ENCODE peak calls at places on chromosome 11, in five cellular contexts. Y is HFF-Myc, H is AG04450, O is neural progenitor cell, K is stomach. U is an unnamed sample.

GRCh38 chr11:73218830-73219215 is 742 bp downstream of the P2RY2 start:
- DNase-seq in Y (no peak), H (no peak), O (peak; percentile 53), K (no peak), U (no peak)

GRCh38 chr11:78742430-78742829 is 167.8 kb upstream of the NARS2 start:
- DNase-seq in Y (no peak), H (no peak), O (no peak), K (peak; percentile 92), U (peak; percentile 4)

GRCh38 chr11:26297179-26297970 is 34.6 kb upstream of the ANO3 start:
- DNase-seq in Y (no peak), H (peak; percentile 39), O (peak; percentile 65), K (no peak), U (peak; percentile 80)

GRCh38 chr11:215581-216037 is 8.1 kb downstream of the RIC8A start:
- DNase-seq in Y (no peak), H (no peak), O (no peak), K (peak; percentile 18), U (no peak)

GRCh38 chr11:1162498-1163311 is 5.0 kb downstream of the MUC5AC start:
- DNase-seq in Y (no peak), H (no peak), O (no peak), K (peak; percentile 25), U (no peak)

GRCh38 chr11:35919244-35919643 is 24.6 kb upstream of the LDLRAD3 start:
- DNase-seq in Y (no peak), H (no peak), O (peak; percentile 70), K (no peak), U (no peak)

GRCh38 chr11:67033661-67034166 is 10.8 kb downstream of the SYT12 start:
- DNase-seq in Y (peak; percentile 81), H (peak; percentile 93), O (no peak), K (no peak), U (peak; percentile 80)

GRCh38 chr11:113715273-113715672 is 9.2 kb upstream of the TMPRSS5 start:
- DNase-seq in Y (no peak), H (no peak), O (no peak), K (no peak), U (no peak)

GRCh38 chr11:16604784-16605439 is 133.5 kb upstream of the C11orf58 start:
- DNase-seq in Y (no peak), H (no peak), O (peak; percentile 72), K (peak; percentile 54), U (peak; percentile 60)

GRCh38 chr11:100709233-100709999 is 22.3 kb downstream of the ARHGAP42 start:
- DNase-seq in Y (no peak), H (no peak), O (no peak), K (no peak), U (no peak)

GRCh38 chr11:68191661-68192579 is 21.2 kb downstream of the KMT5B start:
- DNase-seq in Y (no peak), H (no peak), O (no peak), K (no peak), U (no peak)

GRCh38 chr11:35588627-35589026 is 29.6 kb upstream of the FJX1 start:
- DNase-seq in Y (no peak), H (no peak), O (no peak), K (no peak), U (no peak)

GRCh38 chr11:70680781-70681281 is 282.5 kb downstream of the CTTN start:
- DNase-seq in Y (no peak), H (no peak), O (peak; percentile 33), K (no peak), U (no peak)

GRCh38 chr11:39724404-39724803 is 1735.0 kb downstream of the LRRC4C start:
- DNase-seq in Y (no peak), H (no peak), O (no peak), K (no peak), U (peak; percentile 67)
- TF ChIP-seq CTCF in Y (no peak), H (no peak), O (peak; percentile 35), K (no peak), U (peak; percentile 67)

GRCh38 chr11:44906641-44907040 is 44.0 kb downstream of the TP53I11 start:
- DNase-seq in Y (no peak), H (no peak), O (no peak), K (no peak), U (no peak)
- TF ChIP-seq CTCF in Y (no peak), H (no peak), O (no peak), K (no peak), U (no peak)

GRCh38 chr11:124719534-124719933 is 20.2 kb upstream of the NRGN start:
- DNase-seq in Y (no peak), H (no peak), O (no peak), K (no peak), U (no peak)
- TF ChIP-seq CTCF in Y (no peak), H (no peak), O (no peak), K (no peak), U (no peak)

DNA sequence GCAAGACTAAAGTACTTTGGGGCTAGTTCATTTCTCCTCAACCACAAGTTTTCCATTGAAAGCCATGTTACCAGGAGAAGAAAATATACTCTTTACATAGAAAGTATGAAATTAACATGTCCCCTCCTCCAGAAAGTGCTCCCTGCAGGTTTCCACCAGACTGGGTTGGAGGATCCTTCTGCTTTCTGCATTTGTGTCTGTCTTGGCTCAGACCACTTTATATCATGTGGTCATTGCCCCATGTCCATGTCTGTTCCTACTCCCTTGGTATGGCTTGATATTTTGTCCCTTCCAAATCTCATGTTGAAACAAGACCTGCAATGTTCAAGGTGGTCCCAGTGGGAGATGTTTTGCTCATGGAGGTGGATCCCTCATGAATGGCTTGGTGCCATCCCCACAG is 28.4 kb upstream of the ACER3 start:
- DNase-seq in Y (no peak), H (no peak), O (no peak), K (no peak), U (no peak)
- TF ChIP-seq CTCF in Y (no peak), H (no peak), O (no peak), K (no peak), U (no peak)

DNA sequence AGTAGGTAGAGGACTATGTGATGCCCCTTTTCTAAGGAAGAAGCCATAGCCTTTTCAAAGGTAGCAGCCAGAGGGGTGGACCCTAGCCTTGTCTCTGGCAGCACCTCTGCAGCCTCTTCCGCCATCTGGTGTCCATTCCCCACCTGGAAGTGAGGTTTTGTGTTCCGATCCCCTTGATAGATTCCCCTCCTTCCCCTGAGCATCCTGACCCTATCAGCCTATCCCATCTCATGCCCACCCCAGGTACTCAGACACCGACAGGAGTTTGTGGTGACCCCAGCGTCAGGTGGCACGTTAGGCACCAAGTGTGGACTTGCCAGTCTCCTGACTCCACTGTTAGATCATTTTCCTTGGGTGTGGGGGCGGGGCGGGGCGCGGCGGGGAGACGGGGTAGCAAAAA is 398 bp upstream of the FAM89B start:
- DNase-seq in Y (no peak), H (no peak), O (peak; percentile 86), K (peak; percentile 36), U (peak; percentile 65)
- TF ChIP-seq CTCF in Y (peak; percentile 27), H (peak; percentile 41), O (peak; percentile 51), K (peak; percentile 60), U (peak; percentile 47)

GRCh38 chr11:123061403-123062157 is at the start of gene HSPA8:
- DNase-seq in Y (no peak), H (peak; percentile 37), O (peak; percentile 54), K (peak; percentile 60), U (peak; percentile 82)

GRCh38 chr11:123063396-123064267 is 1.7 kb upstream of the HSPA8 start:
- DNase-seq in Y (no peak), H (no peak), O (no peak), K (peak; percentile 50), U (peak; percentile 79)

GRCh38 chr11:123062892-123063395 is 1.0 kb upstream of the HSPA8 start:
- DNase-seq in Y (no peak), H (peak; percentile 11), O (no peak), K (no peak), U (peak; percentile 77)

GRCh38 chr11:123060265-123061000 is 1.5 kb downstream of the HSPA8 start:
- DNase-seq in Y (no peak), H (no peak), O (no peak), K (no peak), U (peak; percentile 40)

DNA sequence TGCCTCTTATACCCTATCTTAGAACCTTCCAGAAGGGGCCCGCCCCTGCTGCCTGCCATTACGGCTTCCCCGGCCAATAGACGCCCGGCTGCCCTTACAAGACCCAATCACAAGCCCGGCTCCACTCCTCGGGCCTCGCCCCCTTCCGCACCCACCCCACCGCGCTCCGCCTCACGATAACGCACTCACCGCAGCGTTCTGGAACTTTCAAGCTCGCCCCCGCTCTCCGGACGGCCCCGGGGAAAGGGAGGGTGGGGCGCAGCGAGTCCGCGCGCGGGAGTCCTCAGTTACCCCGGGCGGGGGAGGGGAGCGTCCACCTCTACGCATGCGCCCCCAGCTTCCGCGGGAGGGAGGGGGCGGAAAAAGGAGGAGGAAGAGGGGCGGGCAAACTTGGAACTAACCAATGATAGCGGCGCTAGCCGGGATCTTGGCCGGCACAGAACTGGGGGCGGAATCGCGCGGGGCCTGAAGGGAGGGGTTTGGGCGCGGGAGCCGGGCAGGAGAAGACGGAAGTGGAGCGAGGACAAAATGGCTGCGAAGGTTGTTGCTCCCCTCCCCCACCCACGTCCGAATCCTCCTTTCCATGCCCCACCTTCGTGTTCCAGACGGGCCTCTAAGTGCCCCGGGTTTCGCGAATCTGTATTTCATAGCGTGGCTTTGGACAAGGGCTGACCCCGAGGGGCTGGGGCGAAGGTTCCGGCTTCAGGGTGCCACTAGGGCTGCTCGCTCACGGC is 389 bp upstream of the HSPA8 start:
- DNase-seq in Y (peak; percentile 95), H (peak; percentile 100), O (peak; percentile 98), K (peak; percentile 99), U (peak; percentile 100)
- TF ChIP-seq CTCF in Y (no peak), H (peak; percentile 13), O (peak; percentile 3), K (peak; percentile 4), U (no peak)

GRCh38 chr11:22828373-22828772 is 1.2 kb downstream of the SVIP start:
- DNase-seq in Y (no peak), H (no peak), O (no peak), K (no peak), U (no peak)

GRCh38 chr11:22832315-22833041 is 2.9 kb upstream of the SVIP start:
- DNase-seq in Y (no peak), H (no peak), O (no peak), K (no peak), U (peak; percentile 31)

GRCh38 chr11:22829231-22830081 is at the start of gene SVIP:
- DNase-seq in Y (peak; percentile 82), H (peak; percentile 72), O (peak; percentile 95), K (peak; percentile 98), U (peak; percentile 94)

GRCh38 chr11:22830082-22830414 is 447 bp upstream of the SVIP start:
- DNase-seq in Y (no peak), H (no peak), O (no peak), K (no peak), U (no peak)
- TF ChIP-seq CTCF in Y (no peak), H (no peak), O (no peak), K (no peak), U (no peak)

U was measured in A673.